ENCODE peak calls at places on chromosomes 12 and 14, in six cellular contexts. One of them, this sample, is unnamed.

GRCh38 chr12:115762934-115763333 is 514.6 kb downstream of the MED13L start:
- DNase-seq in activated B cell treated with CpG ODN at 0.5 μM for 24 hours: no peak
- DNase-seq in mesothelial cell of epicardium: no peak
- DNase-seq in AG04449: no peak
- DNase-seq in RWPE1: no peak
- DNase-seq in astrocyte of the spinal cord: no peak
- DNase-seq in this sample: no peak

GRCh38 chr14:20680363-20680762 is 4.0 kb upstream of the RNASE4 start:
- DNase-seq in RWPE1: no peak
- DNase-seq in astrocyte of the spinal cord: no peak
- DNase-seq in mesothelial cell of epicardium: no peak
- DNase-seq in AG04449: no peak
- DNase-seq in activated B cell treated with CpG ODN at 0.5 μM for 24 hours: no peak
- DNase-seq in this sample: no peak

GRCh38 chr14:28565345-28565744 is 201.2 kb upstream of the FOXG1 start:
- DNase-seq in RWPE1: no peak
- DNase-seq in AG04449: no peak
- DNase-seq in mesothelial cell of epicardium: no peak
- DNase-seq in activated B cell treated with CpG ODN at 0.5 μM for 24 hours: no peak
- DNase-seq in astrocyte of the spinal cord: no peak
- DNase-seq in this sample: no peak

GRCh38 chr14:101707285-101707842 is 54.1 kb upstream of the PPP2R5C start:
- DNase-seq in astrocyte of the spinal cord: peak
- DNase-seq in mesothelial cell of epicardium: peak
- DNase-seq in AG04449: peak
- DNase-seq in RWPE1: peak
- DNase-seq in activated B cell treated with CpG ODN at 0.5 μM for 24 hours: peak
- DNase-seq in this sample: no peak

GRCh38 chr14:70259420-70259819 is 70.7 kb upstream of the SLC8A3 start:
- DNase-seq in activated B cell treated with CpG ODN at 0.5 μM for 24 hours: no peak
- DNase-seq in astrocyte of the spinal cord: no peak
- DNase-seq in mesothelial cell of epicardium: no peak
- DNase-seq in AG04449: no peak
- DNase-seq in RWPE1: no peak
- DNase-seq in this sample: no peak

GRCh38 chr12:93317227-93317626 is 60.5 kb upstream of the NUDT4 start:
- DNase-seq in mesothelial cell of epicardium: no peak
- DNase-seq in RWPE1: no peak
- DNase-seq in AG04449: no peak
- DNase-seq in activated B cell treated with CpG ODN at 0.5 μM for 24 hours: no peak
- DNase-seq in astrocyte of the spinal cord: no peak
- DNase-seq in this sample: no peak

GRCh38 chr12:110813298-110813697 is 33.5 kb upstream of the CCDC63 start:
- DNase-seq in astrocyte of the spinal cord: no peak
- DNase-seq in mesothelial cell of epicardium: no peak
- DNase-seq in activated B cell treated with CpG ODN at 0.5 μM for 24 hours: no peak
- DNase-seq in AG04449: no peak
- DNase-seq in RWPE1: no peak
- DNase-seq in this sample: no peak

GRCh38 chr12:57142727-57143126 is 4.7 kb downstream of the LRP1-AS start:
- DNase-seq in mesothelial cell of epicardium: no peak
- DNase-seq in astrocyte of the spinal cord: no peak
- DNase-seq in AG04449: no peak
- DNase-seq in RWPE1: no peak
- DNase-seq in activated B cell treated with CpG ODN at 0.5 μM for 24 hours: no peak
- DNase-seq in this sample: no peak

GRCh38 chr14:24366664-24367505 is 1.1 kb upstream of the NFATC4 start:
- DNase-seq in activated B cell treated with CpG ODN at 0.5 μM for 24 hours: peak
- DNase-seq in AG04449: peak
- DNase-seq in RWPE1: no peak
- DNase-seq in astrocyte of the spinal cord: peak
- DNase-seq in mesothelial cell of epicardium: peak
- DNase-seq in this sample: peak

GRCh38 chr14:55328317-55328716 is 57.1 kb downstream of the FBXO34 start:
- DNase-seq in AG04449: no peak
- DNase-seq in RWPE1: no peak
- DNase-seq in astrocyte of the spinal cord: no peak
- DNase-seq in activated B cell treated with CpG ODN at 0.5 μM for 24 hours: no peak
- DNase-seq in mesothelial cell of epicardium: no peak
- DNase-seq in this sample: no peak

GRCh38 chr14:93892923-93893549 is 34.1 kb upstream of the FAM181A start:
- DNase-seq in mesothelial cell of epicardium: peak
- DNase-seq in RWPE1: peak
- DNase-seq in activated B cell treated with CpG ODN at 0.5 μM for 24 hours: peak
- DNase-seq in AG04449: no peak
- DNase-seq in astrocyte of the spinal cord: peak
- DNase-seq in this sample: peak

GRCh38 chr14:76261371-76261811 is 109.7 kb downstream of the GPATCH2L start:
- DNase-seq in activated B cell treated with CpG ODN at 0.5 μM for 24 hours: no peak
- DNase-seq in astrocyte of the spinal cord: peak
- DNase-seq in RWPE1: no peak
- DNase-seq in AG04449: peak
- DNase-seq in mesothelial cell of epicardium: no peak
- DNase-seq in this sample: peak

GRCh38 chr14:100592461-100592871 is 5.2 kb upstream of the BEGAIN start:
- DNase-seq in activated B cell treated with CpG ODN at 0.5 μM for 24 hours: peak
- DNase-seq in AG04449: no peak
- DNase-seq in astrocyte of the spinal cord: no peak
- DNase-seq in RWPE1: no peak
- DNase-seq in mesothelial cell of epicardium: no peak
- DNase-seq in this sample: no peak

GRCh38 chr12:85468356-85469157 is 188.5 kb downstream of the ALX1 start:
- DNase-seq in AG04449: peak
- DNase-seq in mesothelial cell of epicardium: peak
- DNase-seq in activated B cell treated with CpG ODN at 0.5 μM for 24 hours: no peak
- DNase-seq in astrocyte of the spinal cord: peak
- DNase-seq in RWPE1: peak
- DNase-seq in this sample: no peak

GRCh38 chr12:111368684-111369495 is at the start of gene PHETA1:
- DNase-seq in astrocyte of the spinal cord: peak
- DNase-seq in activated B cell treated with CpG ODN at 0.5 μM for 24 hours: peak
- DNase-seq in mesothelial cell of epicardium: peak
- DNase-seq in RWPE1: peak
- DNase-seq in AG04449: peak
- DNase-seq in this sample: peak

GRCh38 chr12:33476058-33476457 is 36.4 kb upstream of the SYT10 start:
- DNase-seq in AG04449: no peak
- DNase-seq in mesothelial cell of epicardium: no peak
- DNase-seq in RWPE1: no peak
- DNase-seq in activated B cell treated with CpG ODN at 0.5 μM for 24 hours: no peak
- DNase-seq in astrocyte of the spinal cord: no peak
- DNase-seq in this sample: no peak

GRCh38 chr12:104681012-104681690 is 224.4 kb downstream of the CHST11 start:
- DNase-seq in AG04449: no peak
- DNase-seq in mesothelial cell of epicardium: no peak
- DNase-seq in RWPE1: no peak
- DNase-seq in activated B cell treated with CpG ODN at 0.5 μM for 24 hours: no peak
- DNase-seq in astrocyte of the spinal cord: no peak
- DNase-seq in this sample: no peak

GRCh38 chr14:68232643-68233055 is 413.1 kb downstream of the RAD51B start:
- DNase-seq in RWPE1: peak
- DNase-seq in activated B cell treated with CpG ODN at 0.5 μM for 24 hours: no peak
- DNase-seq in astrocyte of the spinal cord: peak
- DNase-seq in AG04449: peak
- DNase-seq in mesothelial cell of epicardium: no peak
- DNase-seq in this sample: no peak

GRCh38 chr14:28609228-28609828 is 157.3 kb upstream of the FOXG1 start:
- DNase-seq in RWPE1: peak
- DNase-seq in mesothelial cell of epicardium: peak
- DNase-seq in activated B cell treated with CpG ODN at 0.5 μM for 24 hours: no peak
- DNase-seq in AG04449: peak
- DNase-seq in astrocyte of the spinal cord: peak
- DNase-seq in this sample: no peak

GRCh38 chr14:71482701-71483100 is 449.5 kb upstream of the RGS6 start:
- DNase-seq in mesothelial cell of epicardium: no peak
- DNase-seq in RWPE1: no peak
- DNase-seq in activated B cell treated with CpG ODN at 0.5 μM for 24 hours: no peak
- DNase-seq in astrocyte of the spinal cord: no peak
- DNase-seq in AG04449: no peak
- DNase-seq in this sample: no peak

GRCh38 chr12:56988207-56988739 is 18.1 kb downstream of the ZBTB39 start:
- DNase-seq in RWPE1: no peak
- DNase-seq in activated B cell treated with CpG ODN at 0.5 μM for 24 hours: no peak
- DNase-seq in AG04449: no peak
- DNase-seq in mesothelial cell of epicardium: no peak
- DNase-seq in astrocyte of the spinal cord: no peak
- DNase-seq in this sample: peak

GRCh38 chr14:99698642-99699041 is 14.5 kb downstream of the CYP46A1 start:
- DNase-seq in AG04449: no peak
- DNase-seq in astrocyte of the spinal cord: no peak
- DNase-seq in mesothelial cell of epicardium: peak
- DNase-seq in activated B cell treated with CpG ODN at 0.5 μM for 24 hours: no peak
- DNase-seq in RWPE1: no peak
- DNase-seq in this sample: peak

GRCh38 chr12:107461222-107461980 is 224.2 kb upstream of the PWP1 start:
- DNase-seq in AG04449: peak
- DNase-seq in RWPE1: peak
- DNase-seq in astrocyte of the spinal cord: peak
- DNase-seq in activated B cell treated with CpG ODN at 0.5 μM for 24 hours: no peak
- DNase-seq in mesothelial cell of epicardium: peak
- DNase-seq in this sample: no peak

GRCh38 chr14:76900406-76901085 is 74.3 kb downstream of the LRRC74A start:
- DNase-seq in mesothelial cell of epicardium: no peak
- DNase-seq in RWPE1: no peak
- DNase-seq in astrocyte of the spinal cord: no peak
- DNase-seq in activated B cell treated with CpG ODN at 0.5 μM for 24 hours: no peak
- DNase-seq in AG04449: no peak
- DNase-seq in this sample: no peak

GRCh38 chr12:12072064-12072760 is 1.5 kb downstream of the BCL2L14 start:
- DNase-seq in activated B cell treated with CpG ODN at 0.5 μM for 24 hours: no peak
- DNase-seq in RWPE1: no peak
- DNase-seq in mesothelial cell of epicardium: no peak
- DNase-seq in astrocyte of the spinal cord: no peak
- DNase-seq in AG04449: no peak
- DNase-seq in this sample: no peak

GRCh38 chr14:59098377-59098776 is 90.1 kb upstream of the DAAM1 start:
- DNase-seq in activated B cell treated with CpG ODN at 0.5 μM for 24 hours: no peak
- DNase-seq in astrocyte of the spinal cord: peak
- DNase-seq in mesothelial cell of epicardium: no peak
- DNase-seq in RWPE1: peak
- DNase-seq in AG04449: peak
- DNase-seq in this sample: no peak

GRCh38 chr14:55381040-55381439 is 30.6 kb downstream of the ATG14 start:
- DNase-seq in activated B cell treated with CpG ODN at 0.5 μM for 24 hours: no peak
- DNase-seq in RWPE1: no peak
- DNase-seq in AG04449: no peak
- DNase-seq in astrocyte of the spinal cord: no peak
- DNase-seq in mesothelial cell of epicardium: no peak
- DNase-seq in this sample: no peak

GRCh38 chr12:108495054-108495453 is 20.0 kb upstream of the FICD start:
- DNase-seq in activated B cell treated with CpG ODN at 0.5 μM for 24 hours: no peak
- DNase-seq in mesothelial cell of epicardium: no peak
- DNase-seq in astrocyte of the spinal cord: peak
- DNase-seq in RWPE1: no peak
- DNase-seq in AG04449: no peak
- DNase-seq in this sample: no peak
- TF ChIP-seq CTCF in activated B cell treated with CpG ODN at 0.5 μM for 24 hours: no peak
- TF ChIP-seq CTCF in mesothelial cell of epicardium: peak
- TF ChIP-seq CTCF in astrocyte of the spinal cord: peak
- TF ChIP-seq CTCF in RWPE1: peak
- TF ChIP-seq CTCF in AG04449: peak
- TF ChIP-seq CTCF in this sample: peak

DNA sequence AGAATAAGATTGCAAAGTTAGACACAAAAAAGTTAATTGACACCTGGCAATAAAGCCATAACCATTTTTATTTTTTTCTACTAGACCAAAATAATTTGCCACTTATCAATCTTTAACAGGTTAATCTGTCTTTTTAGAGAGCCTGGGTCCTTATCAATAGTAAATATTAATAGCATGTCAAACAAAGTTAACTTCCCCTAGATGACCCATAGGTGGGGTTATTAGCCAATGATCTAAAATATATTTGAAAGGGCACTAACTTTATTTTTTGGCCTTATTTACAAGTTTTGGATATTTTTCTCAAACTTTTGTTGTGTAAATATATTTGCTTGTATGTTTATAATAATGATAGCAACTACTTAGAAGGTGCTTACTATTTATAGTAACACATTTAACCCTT is 3.9 kb downstream of the ANKRD33 start:
- DNase-seq in RWPE1: peak
- DNase-seq in activated B cell treated with CpG ODN at 0.5 μM for 24 hours: no peak
- DNase-seq in mesothelial cell of epicardium: no peak
- DNase-seq in astrocyte of the spinal cord: no peak
- DNase-seq in AG04449: no peak
- DNase-seq in this sample: no peak
- TF ChIP-seq CTCF in RWPE1: peak
- TF ChIP-seq CTCF in activated B cell treated with CpG ODN at 0.5 μM for 24 hours: no peak
- TF ChIP-seq CTCF in mesothelial cell of epicardium: peak
- TF ChIP-seq CTCF in astrocyte of the spinal cord: peak
- TF ChIP-seq CTCF in AG04449: peak
- TF ChIP-seq CTCF in this sample: peak

DNA sequence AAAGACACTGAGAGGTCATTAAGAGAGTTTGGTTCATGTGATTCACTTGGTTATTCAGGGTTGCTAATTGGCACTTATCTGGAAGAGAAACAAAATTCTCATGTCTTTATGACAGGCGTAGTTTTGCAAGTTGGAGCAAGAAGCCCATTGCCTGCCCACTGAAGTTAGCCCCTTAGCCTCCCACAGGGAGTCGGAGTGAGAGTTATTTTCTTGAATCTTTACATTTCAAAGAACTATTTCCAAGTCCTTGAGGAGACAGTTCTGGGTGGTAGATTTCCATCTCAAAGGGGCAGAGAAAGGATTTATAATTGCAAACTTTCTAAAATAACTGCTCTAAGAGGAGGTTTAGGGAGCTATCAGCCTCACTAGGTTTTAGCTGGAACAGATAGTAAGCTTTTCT is 1272.8 kb upstream of the SEL1L start:
- DNase-seq in AG04449: no peak
- DNase-seq in astrocyte of the spinal cord: no peak
- DNase-seq in activated B cell treated with CpG ODN at 0.5 μM for 24 hours: no peak
- DNase-seq in mesothelial cell of epicardium: no peak
- DNase-seq in RWPE1: no peak
- DNase-seq in this sample: no peak
- TF ChIP-seq CTCF in AG04449: no peak
- TF ChIP-seq CTCF in astrocyte of the spinal cord: no peak
- TF ChIP-seq CTCF in activated B cell treated with CpG ODN at 0.5 μM for 24 hours: no peak
- TF ChIP-seq CTCF in mesothelial cell of epicardium: no peak
- TF ChIP-seq CTCF in RWPE1: no peak
- TF ChIP-seq CTCF in this sample: no peak

DNA sequence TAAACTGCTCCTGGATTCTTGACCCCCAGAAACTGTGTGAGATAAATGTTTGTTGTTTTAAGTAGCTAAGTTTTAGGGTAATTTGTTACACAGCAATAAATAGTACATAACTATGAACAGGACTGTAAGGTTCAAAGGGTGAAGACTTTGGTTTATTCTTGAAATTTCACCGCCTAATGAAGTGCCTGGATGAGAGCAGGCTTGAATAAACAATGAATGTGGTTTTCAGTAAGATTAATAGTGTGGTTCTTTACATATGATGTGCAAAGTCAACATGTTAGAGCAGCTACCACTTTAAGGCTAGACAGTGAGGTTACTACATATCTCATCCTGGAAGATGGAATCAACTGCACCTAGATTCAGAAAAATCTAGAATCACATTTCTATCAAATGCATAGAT is 145.2 kb upstream of the BTG1 start:
- DNase-seq in astrocyte of the spinal cord: peak
- DNase-seq in activated B cell treated with CpG ODN at 0.5 μM for 24 hours: no peak
- DNase-seq in RWPE1: no peak
- DNase-seq in mesothelial cell of epicardium: no peak
- DNase-seq in AG04449: no peak
- DNase-seq in this sample: no peak
- TF ChIP-seq CTCF in astrocyte of the spinal cord: no peak
- TF ChIP-seq CTCF in activated B cell treated with CpG ODN at 0.5 μM for 24 hours: no peak
- TF ChIP-seq CTCF in RWPE1: no peak
- TF ChIP-seq CTCF in mesothelial cell of epicardium: no peak
- TF ChIP-seq CTCF in AG04449: no peak
- TF ChIP-seq CTCF in this sample: no peak

This sample was measured in osteocyte.